ENCODE peak calls at places on chromosomes 16 and 17, in nine cellular contexts. B is cardiac muscle cell, P is esophagus squamous epithelium, X is HepG2, C is psoas muscle, E is uterus, K is PC-9, O is breast epithelium, Z is tibial artery. U is an unnamed sample.

GRCh38 chr17:63961355-63962207 is 11.1 kb downstream of the SCN4A start:
- DNase-seq in O (no peak), X (peak; percentile 68), K (peak; percentile 90), C (peak; percentile 95), P (no peak), Z (peak; percentile 73), E (peak; percentile 44), B (peak; percentile 91), U (peak; percentile 79)

GRCh38 chr16:67195676-67196075 is 3.3 kb upstream of the ELMO3 start:
- DNase-seq in K (no peak), C (no peak), Z (no peak), O (no peak), B (no peak), X (no peak), P (no peak), E (no peak), U (no peak)

GRCh38 chr16:81517630-81518438 is 73.2 kb downstream of the CMIP start:
- DNase-seq in B (no peak), K (no peak), Z (peak; percentile 60), E (no peak), C (peak; percentile 25), X (no peak), P (no peak), O (no peak), U (no peak)

GRCh38 chr17:8041249-8041928 is 2.5 kb downstream of the ALOX15B start:
- DNase-seq in Z (peak; percentile 61), C (no peak), B (peak; percentile 62), O (peak; percentile 60), P (no peak), E (no peak), K (peak; percentile 51), X (peak; percentile 49), U (no peak)

GRCh38 chr17:29273924-29274323 is 20.0 kb downstream of the NUFIP2 start:
- DNase-seq in Z (no peak), B (no peak), O (no peak), C (no peak), E (no peak), P (no peak), X (peak; percentile 68), K (no peak), U (no peak)

GRCh38 chr17:8151641-8152111 is 528 bp downstream of the PER1 start:
- DNase-seq in P (no peak), X (no peak), K (no peak), C (peak; percentile 98), O (peak; percentile 88), B (peak; percentile 56), Z (peak; percentile 96), E (peak; percentile 96), U (peak; percentile 94)

GRCh38 chr16:51708861-51709260 is 557.8 kb upstream of the SALL1 start:
- DNase-seq in C (no peak), B (no peak), O (no peak), P (no peak), K (no peak), Z (no peak), E (no peak), X (no peak), U (no peak)

GRCh38 chr17:68204736-68205135 is 43.1 kb upstream of the AMZ2 start:
- DNase-seq in X (no peak), C (no peak), O (no peak), P (no peak), B (no peak), E (no peak), Z (no peak), K (no peak), U (no peak)

GRCh38 chr16:80968386-80969113 is 38.1 kb downstream of the CMC2 start:
- DNase-seq in E (no peak), Z (no peak), X (no peak), K (no peak), P (no peak), O (no peak), B (no peak), C (no peak), U (no peak)

GRCh38 chr17:4536742-4537411 is 18.3 kb downstream of the MYBBP1A start:
- DNase-seq in B (no peak), O (no peak), X (no peak), K (no peak), E (peak; percentile 61), P (no peak), Z (no peak), C (peak; percentile 70), U (peak; percentile 72)

GRCh38 chr16:1194665-1195392 is 30.2 kb downstream of the TPSG1 start:
- DNase-seq in K (no peak), C (no peak), X (no peak), E (no peak), Z (no peak), B (peak; percentile 45), O (no peak), P (no peak), U (no peak)

GRCh38 chr16:54280751-54281150 is 5.8 kb downstream of the IRX3 start:
- DNase-seq in X (no peak), O (no peak), K (no peak), C (no peak), E (no peak), Z (peak; percentile 28), P (no peak), B (no peak), U (no peak)

GRCh38 chr17:74439691-74440567 is 8.0 kb downstream of the GPRC5C start:
- DNase-seq in X (no peak), P (no peak), Z (no peak), B (no peak), K (no peak), C (no peak), E (no peak), O (no peak), U (no peak)

GRCh38 chr17:60139438-60140285 is 10.1 kb upstream of the CA4 start:
- DNase-seq in C (peak; percentile 86), K (peak; percentile 29), B (peak; percentile 88), P (no peak), Z (no peak), O (no peak), E (peak; percentile 40), X (peak; percentile 47), U (peak; percentile 76)

GRCh38 chr17:78789663-78790181 is 7.6 kb upstream of the CYTH1 start:
- DNase-seq in K (no peak), P (no peak), E (no peak), Z (peak; percentile 87), O (no peak), C (peak; percentile 85), X (no peak), B (no peak), U (peak; percentile 91)

GRCh38 chr16:89317729-89318429 is 100.4 kb downstream of the ZNF778 start:
- DNase-seq in O (no peak), C (peak; percentile 52), Z (no peak), E (no peak), B (no peak), K (no peak), P (no peak), X (no peak), U (no peak)
- H3K4me1 ChIP-seq in O (peaks cover 15% of the 10 kb centered on the region), C (peaks cover 96% of the 10 kb centered on the region), Z (peaks cover 75% of the 10 kb centered on the region), E (peaks cover 26% of the 10 kb centered on the region), B (peaks cover 42% of the 10 kb centered on the region), K (peaks cover 94% of the 10 kb centered on the region), P (peaks cover 89% of the 10 kb centered on the region), X (peaks cover 45% of the 10 kb centered on the region), U (peaks cover 74% of the 10 kb centered on the region)

GRCh38 chr16:71883849-71884638 is at the start of gene ZNF821:
- DNase-seq in Z (peak; percentile 83), C (peak; percentile 86), O (peak; percentile 72), X (peak; percentile 66), K (peak; percentile 68), E (peak; percentile 82), B (peak; percentile 97), P (no peak), U (peak; percentile 81)

GRCh38 chr16:71882505-71883192 is 1.3 kb downstream of the ZNF821 start:
- DNase-seq in Z (no peak), K (peak; percentile 54), P (no peak), X (peak; percentile 74), B (peak; percentile 82), E (peak; percentile 71), C (no peak), O (peak; percentile 72), U (peak; percentile 45)

GRCh38 chr16:71880176-71880575 is 3.8 kb downstream of the ZNF821 start:
- DNase-seq in E (no peak), K (no peak), P (no peak), Z (no peak), O (no peak), X (no peak), B (no peak), C (no peak), U (no peak)

GRCh38 chr16:71885261-71885650 is 1.3 kb upstream of the ZNF821 start:
- DNase-seq in P (no peak), B (no peak), E (no peak), K (no peak), Z (no peak), O (no peak), X (no peak), C (no peak), U (no peak)

DNA sequence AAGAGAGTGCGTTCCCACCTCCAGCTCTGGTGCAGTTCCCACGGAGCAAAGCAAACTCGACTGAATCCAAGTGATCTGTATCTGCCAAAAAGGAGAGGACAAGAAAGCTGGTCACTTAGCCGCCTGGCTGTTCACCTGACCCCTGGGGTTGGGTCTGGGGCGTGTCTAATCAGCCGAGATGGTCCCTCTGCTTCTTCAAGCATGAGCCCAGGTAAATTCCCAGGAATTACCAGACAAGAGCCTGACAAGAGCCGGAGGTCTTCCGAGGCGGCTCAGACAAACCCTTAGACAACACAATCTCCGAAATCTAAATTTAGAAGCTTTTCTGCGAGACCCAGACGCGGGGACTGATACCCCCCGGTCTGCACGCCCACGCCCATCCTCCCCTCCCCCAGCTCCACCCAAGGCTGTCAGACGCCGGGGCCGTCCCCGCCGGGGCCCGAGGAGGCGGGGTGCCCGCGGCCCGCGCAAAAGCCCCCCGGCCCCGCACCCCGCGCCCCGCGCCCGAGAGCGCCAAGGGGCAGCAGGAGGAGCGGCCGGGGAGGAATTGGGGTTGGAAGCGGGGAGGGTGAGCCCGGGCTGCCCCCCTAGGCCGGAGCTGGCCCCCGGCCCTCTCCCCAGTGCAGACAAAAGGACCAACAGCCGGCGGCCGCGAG is 661 bp downstream of the ZNF821 start:
- DNase-seq in O (no peak), K (peak; percentile 48), C (peak; percentile 60), Z (no peak), E (peak; percentile 40), X (no peak), B (peak; percentile 69), P (no peak), U (peak; percentile 58)
- TF ChIP-seq CTCF in O (no peak), K (no peak), C (no peak), Z (no peak), E (no peak), X (no peak), B (no peak), P (no peak), U (peak; percentile 53)

GRCh38 chr17:72145972-72146755 is 25.3 kb downstream of the SOX9 start:
- DNase-seq in O (no peak), C (no peak), B (no peak), E (no peak), X (no peak), Z (no peak), K (no peak), P (no peak), U (no peak)
- H3K27me3 ChIP-seq in O (no peaks in the 10 kb centered on the region), C (no peaks in the 10 kb centered on the region), B (peaks cover 12% of the 10 kb centered on the region), E (no peaks in the 10 kb centered on the region), X (no peaks in the 10 kb centered on the region), Z (peaks cover 5% of the 10 kb centered on the region), K (no peaks in the 10 kb centered on the region), P (no peaks in the 10 kb centered on the region), U (no peaks in the 10 kb centered on the region)

DNA sequence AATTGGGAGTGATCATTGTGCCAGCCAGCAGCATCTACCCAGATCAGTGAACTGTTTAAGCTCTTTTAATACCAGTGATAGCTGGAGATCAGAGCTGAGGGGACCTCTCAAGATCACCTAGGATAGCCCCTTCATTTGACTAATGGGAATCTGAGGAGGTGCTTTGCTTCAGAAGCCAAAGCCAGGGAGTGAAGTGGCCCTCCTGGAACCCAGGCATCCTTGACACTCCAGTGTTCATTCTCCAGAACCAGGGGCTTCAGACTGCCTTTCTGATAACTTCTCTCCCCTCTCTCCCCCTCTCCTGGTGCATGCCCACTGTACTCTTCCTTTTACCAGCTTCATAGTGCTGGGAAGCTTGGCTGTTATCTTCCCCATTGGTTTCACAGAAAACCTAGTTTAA is 48.0 kb upstream of the SLC12A3 start:
- DNase-seq in O (no peak), E (no peak), C (no peak), P (no peak), B (no peak), X (no peak), Z (no peak), K (no peak), U (no peak)
- H3K4me1 ChIP-seq in O (no peaks in the 10 kb centered on the region), E (no peaks in the 10 kb centered on the region), C (no peaks in the 10 kb centered on the region), P (peaks cover 7% of the 10 kb centered on the region), B (no peaks in the 10 kb centered on the region), X (peaks cover 71% of the 10 kb centered on the region), Z (peaks cover 6% of the 10 kb centered on the region), K (peaks cover 15% of the 10 kb centered on the region), U (no peaks in the 10 kb centered on the region)

U was measured in heart left ventricle.